ENCODE peak calls at places on chromosomes 11 and 22, in six cellular contexts. One of them, this sample, is unnamed. For H3K4me1, the result is how much of the 10 kb centered on the place peaks cover.

GRCh38 chr11:3894128-3894731 is 38.8 kb downstream of the STIM1 start:
- DNase-seq in cardiac muscle cell: no peak
- DNase-seq in endothelial cell of umbilical vein: peak
- DNase-seq in SJCRH30: no peak
- DNase-seq in CD8-positive, alpha-beta T cell: no peak
- DNase-seq in HCT116: no peak
- DNase-seq in this sample: no peak

GRCh38 chr11:127070808-127071207 is 70.2 kb upstream of the KIRREL3 start:
- DNase-seq in HCT116: no peak
- DNase-seq in cardiac muscle cell: no peak
- DNase-seq in endothelial cell of umbilical vein: no peak
- DNase-seq in SJCRH30: no peak
- DNase-seq in CD8-positive, alpha-beta T cell: no peak
- DNase-seq in this sample: no peak

GRCh38 chr11:77602385-77603105 is 12.8 kb downstream of the AQP11 start:
- DNase-seq in HCT116: no peak
- DNase-seq in CD8-positive, alpha-beta T cell: no peak
- DNase-seq in SJCRH30: no peak
- DNase-seq in endothelial cell of umbilical vein: peak
- DNase-seq in cardiac muscle cell: peak
- DNase-seq in this sample: no peak

GRCh38 chr11:126307706-126308105 is 3.8 kb downstream of the DCPS start:
- DNase-seq in SJCRH30: peak
- DNase-seq in CD8-positive, alpha-beta T cell: no peak
- DNase-seq in endothelial cell of umbilical vein: peak
- DNase-seq in cardiac muscle cell: peak
- DNase-seq in HCT116: no peak
- DNase-seq in this sample: no peak

GRCh38 chr22:46370584-46371373 is 35.3 kb downstream of the TRMU start:
- DNase-seq in CD8-positive, alpha-beta T cell: peak
- DNase-seq in cardiac muscle cell: no peak
- DNase-seq in endothelial cell of umbilical vein: no peak
- DNase-seq in HCT116: no peak
- DNase-seq in SJCRH30: no peak
- DNase-seq in this sample: no peak

GRCh38 chr11:120517390-120518315 is 6.1 kb downstream of the GRIK4 start:
- DNase-seq in endothelial cell of umbilical vein: peak
- DNase-seq in SJCRH30: peak
- DNase-seq in cardiac muscle cell: peak
- DNase-seq in HCT116: no peak
- DNase-seq in CD8-positive, alpha-beta T cell: no peak
- DNase-seq in this sample: no peak

GRCh38 chr22:29765905-29766631 is 739 bp downstream of the ZMAT5 start:
- DNase-seq in SJCRH30: no peak
- DNase-seq in cardiac muscle cell: peak
- DNase-seq in HCT116: no peak
- DNase-seq in CD8-positive, alpha-beta T cell: no peak
- DNase-seq in endothelial cell of umbilical vein: no peak
- DNase-seq in this sample: no peak

GRCh38 chr11:34869425-34869824 is 46.8 kb downstream of the APIP start:
- DNase-seq in endothelial cell of umbilical vein: no peak
- DNase-seq in SJCRH30: no peak
- DNase-seq in cardiac muscle cell: no peak
- DNase-seq in CD8-positive, alpha-beta T cell: no peak
- DNase-seq in HCT116: no peak
- DNase-seq in this sample: no peak

GRCh38 chr22:48838846-48839730 is 988.6 kb downstream of the BRD1 start:
- DNase-seq in cardiac muscle cell: no peak
- DNase-seq in endothelial cell of umbilical vein: no peak
- DNase-seq in SJCRH30: no peak
- DNase-seq in CD8-positive, alpha-beta T cell: no peak
- DNase-seq in HCT116: no peak
- DNase-seq in this sample: no peak

GRCh38 chr22:28710889-28711285 is 30.7 kb downstream of the CHEK2 start:
- DNase-seq in endothelial cell of umbilical vein: peak
- DNase-seq in SJCRH30: no peak
- DNase-seq in cardiac muscle cell: no peak
- DNase-seq in HCT116: no peak
- DNase-seq in CD8-positive, alpha-beta T cell: no peak
- DNase-seq in this sample: no peak

GRCh38 chr11:20068691-20069090 is 91.6 kb downstream of the DBX1 start:
- DNase-seq in SJCRH30: no peak
- DNase-seq in cardiac muscle cell: no peak
- DNase-seq in CD8-positive, alpha-beta T cell: no peak
- DNase-seq in HCT116: no peak
- DNase-seq in endothelial cell of umbilical vein: no peak
- DNase-seq in this sample: no peak

GRCh38 chr22:37021710-37022482 is 2.4 kb downstream of the MPST start:
- DNase-seq in CD8-positive, alpha-beta T cell: peak
- DNase-seq in cardiac muscle cell: peak
- DNase-seq in SJCRH30: peak
- DNase-seq in endothelial cell of umbilical vein: peak
- DNase-seq in HCT116: peak
- DNase-seq in this sample: peak

GRCh38 chr11:134250675-134251074 is 2.5 kb downstream of the THYN1 start:
- DNase-seq in SJCRH30: no peak
- DNase-seq in HCT116: no peak
- DNase-seq in CD8-positive, alpha-beta T cell: no peak
- DNase-seq in endothelial cell of umbilical vein: no peak
- DNase-seq in cardiac muscle cell: no peak
- DNase-seq in this sample: no peak

GRCh38 chr22:30637701-30638114 is 2.1 kb downstream of the SLC35E4 start:
- DNase-seq in HCT116: no peak
- DNase-seq in cardiac muscle cell: no peak
- DNase-seq in endothelial cell of umbilical vein: peak
- DNase-seq in SJCRH30: no peak
- DNase-seq in CD8-positive, alpha-beta T cell: no peak
- DNase-seq in this sample: no peak

GRCh38 chr11:10379022-10379421 is 74.1 kb downstream of the ADM start:
- DNase-seq in CD8-positive, alpha-beta T cell: no peak
- DNase-seq in HCT116: no peak
- DNase-seq in cardiac muscle cell: peak
- DNase-seq in SJCRH30: peak
- DNase-seq in endothelial cell of umbilical vein: peak
- DNase-seq in this sample: no peak

GRCh38 chr22:40156001-40156516 is 21.7 kb upstream of the TNRC6B start:
- DNase-seq in cardiac muscle cell: peak
- DNase-seq in SJCRH30: peak
- DNase-seq in HCT116: peak
- DNase-seq in CD8-positive, alpha-beta T cell: no peak
- DNase-seq in endothelial cell of umbilical vein: peak
- DNase-seq in this sample: no peak

GRCh38 chr11:106400949-106401545 is 323.6 kb downstream of the AASDHPPT start:
- DNase-seq in cardiac muscle cell: no peak
- DNase-seq in CD8-positive, alpha-beta T cell: no peak
- DNase-seq in SJCRH30: no peak
- DNase-seq in endothelial cell of umbilical vein: no peak
- DNase-seq in HCT116: no peak
- DNase-seq in this sample: no peak

GRCh38 chr22:36404436-36404835 is 16.7 kb upstream of the MYH9 start:
- DNase-seq in SJCRH30: no peak
- DNase-seq in endothelial cell of umbilical vein: no peak
- DNase-seq in cardiac muscle cell: no peak
- DNase-seq in HCT116: no peak
- DNase-seq in CD8-positive, alpha-beta T cell: no peak
- DNase-seq in this sample: no peak

GRCh38 chr11:22730319-22730718 is 63.9 kb downstream of the GAS2 start:
- DNase-seq in HCT116: no peak
- DNase-seq in cardiac muscle cell: peak
- DNase-seq in SJCRH30: peak
- DNase-seq in endothelial cell of umbilical vein: peak
- DNase-seq in CD8-positive, alpha-beta T cell: no peak
- DNase-seq in this sample: no peak

GRCh38 chr22:30240541-30241417 is 5.8 kb downstream of the LIF start:
- DNase-seq in SJCRH30: no peak
- DNase-seq in endothelial cell of umbilical vein: no peak
- DNase-seq in HCT116: no peak
- DNase-seq in cardiac muscle cell: no peak
- DNase-seq in CD8-positive, alpha-beta T cell: no peak
- DNase-seq in this sample: no peak

GRCh38 chr11:131370090-131370751 is at the start of gene NTM:
- DNase-seq in cardiac muscle cell: peak
- DNase-seq in endothelial cell of umbilical vein: no peak
- DNase-seq in HCT116: no peak
- DNase-seq in CD8-positive, alpha-beta T cell: no peak
- DNase-seq in SJCRH30: no peak
- DNase-seq in this sample: peak

GRCh38 chr22:29263791-29264216 is 4.0 kb downstream of the RHBDD3 start:
- DNase-seq in SJCRH30: no peak
- DNase-seq in endothelial cell of umbilical vein: no peak
- DNase-seq in CD8-positive, alpha-beta T cell: no peak
- DNase-seq in cardiac muscle cell: no peak
- DNase-seq in HCT116: no peak
- DNase-seq in this sample: no peak

GRCh38 chr11:74311352-74311926 is at the start of gene P4HA3:
- DNase-seq in endothelial cell of umbilical vein: peak
- DNase-seq in HCT116: peak
- DNase-seq in SJCRH30: no peak
- DNase-seq in CD8-positive, alpha-beta T cell: peak
- DNase-seq in cardiac muscle cell: peak
- DNase-seq in this sample: peak

GRCh38 chr22:45211848-45212247 is 28.8 kb downstream of the KIAA0930 start:
- DNase-seq in HCT116: no peak
- DNase-seq in SJCRH30: no peak
- DNase-seq in CD8-positive, alpha-beta T cell: no peak
- DNase-seq in cardiac muscle cell: no peak
- DNase-seq in endothelial cell of umbilical vein: no peak
- DNase-seq in this sample: no peak

GRCh38 chr11:111410951-111411350 is 31.9 kb upstream of the POU2AF1 start:
- DNase-seq in SJCRH30: no peak
- DNase-seq in HCT116: no peak
- DNase-seq in endothelial cell of umbilical vein: no peak
- DNase-seq in cardiac muscle cell: no peak
- DNase-seq in CD8-positive, alpha-beta T cell: no peak
- DNase-seq in this sample: no peak
- H3K4me1 ChIP-seq in SJCRH30: under half
- H3K4me1 ChIP-seq in HCT116: under half
- H3K4me1 ChIP-seq in endothelial cell of umbilical vein: under half
- H3K4me1 ChIP-seq in cardiac muscle cell: under half
- H3K4me1 ChIP-seq in CD8-positive, alpha-beta T cell: under half
- H3K4me1 ChIP-seq in this sample: under half

DNA sequence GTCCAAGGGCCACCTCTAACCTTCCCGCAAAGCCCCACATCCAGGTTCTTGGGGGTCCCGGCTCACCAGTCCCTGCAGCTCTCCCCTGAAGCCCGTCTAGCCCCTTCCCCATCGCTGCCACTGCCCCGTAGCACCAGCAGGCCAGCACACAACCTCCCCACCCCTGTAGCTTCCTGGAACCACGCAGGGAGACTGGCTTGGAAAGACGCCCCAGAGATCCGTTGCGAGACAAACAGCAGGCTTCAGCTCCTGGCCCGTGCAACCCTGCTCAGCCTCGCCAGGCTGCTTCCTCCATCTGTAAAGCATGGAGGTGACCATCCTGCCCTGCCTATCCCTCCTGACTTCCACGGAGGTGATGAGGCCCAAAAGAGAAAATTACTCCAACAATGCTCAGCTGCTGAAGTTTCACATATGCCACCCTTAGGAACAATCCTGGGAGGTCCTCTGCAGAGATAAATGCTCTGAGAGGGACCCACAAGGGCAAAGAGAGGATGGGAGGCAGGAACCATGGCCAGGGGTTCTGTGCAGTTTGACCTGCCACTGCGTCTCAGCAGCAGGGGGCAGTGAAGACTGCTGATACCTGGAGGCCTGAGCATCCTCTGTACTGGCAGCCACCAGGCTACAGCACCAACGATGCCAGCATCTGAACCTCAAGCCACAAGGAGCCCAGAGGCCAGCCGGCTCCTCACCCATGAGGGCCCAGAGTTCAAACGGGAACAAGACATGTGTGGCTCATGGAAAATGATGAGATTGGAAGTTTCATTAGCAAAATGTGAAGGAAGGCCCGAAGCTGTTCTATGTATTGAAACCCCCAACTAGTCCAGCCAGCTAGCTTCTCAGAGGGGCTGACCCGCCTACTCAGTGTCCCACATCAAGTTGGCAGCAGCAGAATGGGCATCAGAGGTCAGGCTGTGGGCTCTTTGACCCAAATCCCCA is 16.1 kb downstream of the DGCR2 start:
- DNase-seq in HCT116: no peak
- DNase-seq in cardiac muscle cell: no peak
- DNase-seq in SJCRH30: no peak
- DNase-seq in endothelial cell of umbilical vein: no peak
- DNase-seq in CD8-positive, alpha-beta T cell: peak
- DNase-seq in this sample: no peak
- H3K4me1 ChIP-seq in HCT116: under half
- H3K4me1 ChIP-seq in cardiac muscle cell: under half
- H3K4me1 ChIP-seq in SJCRH30: under half
- H3K4me1 ChIP-seq in endothelial cell of umbilical vein: under half
- H3K4me1 ChIP-seq in CD8-positive, alpha-beta T cell: half or more
- H3K4me1 ChIP-seq in this sample: under half

DNA sequence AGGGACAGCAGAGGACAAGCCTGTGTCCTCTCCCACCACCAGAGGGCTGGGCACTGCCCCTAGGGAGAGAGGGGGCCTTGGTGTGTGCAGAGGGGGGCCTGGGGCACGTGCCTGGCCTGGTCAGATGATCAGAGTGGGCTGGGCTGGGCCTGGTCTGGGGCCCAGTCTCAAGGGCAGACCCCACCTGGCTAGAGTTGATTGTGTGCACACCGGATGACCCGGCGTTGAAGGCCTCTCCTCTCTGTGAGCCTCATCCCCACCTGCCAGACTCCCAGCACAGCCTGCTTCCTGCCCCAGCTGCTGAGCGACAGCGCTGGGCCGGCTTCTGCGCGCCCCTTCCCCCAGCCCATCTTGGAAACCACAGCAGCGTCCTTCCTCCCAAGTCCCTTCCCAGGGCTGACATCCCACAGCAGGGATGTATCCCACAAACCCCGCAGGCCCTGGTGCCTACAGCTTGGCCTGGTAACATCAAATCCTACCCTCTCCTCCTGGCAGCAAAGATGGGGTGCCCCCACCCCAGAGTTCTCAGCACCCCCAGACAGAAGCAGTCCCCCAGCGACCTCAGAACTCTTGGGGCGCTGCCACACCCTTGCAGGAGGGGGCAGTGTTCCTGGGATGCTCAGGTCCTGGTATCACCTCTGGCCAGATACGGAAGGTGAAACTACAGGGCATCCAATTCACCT is 11.1 kb upstream of the TSSC4 start:
- DNase-seq in SJCRH30: no peak
- DNase-seq in cardiac muscle cell: no peak
- DNase-seq in endothelial cell of umbilical vein: no peak
- DNase-seq in CD8-positive, alpha-beta T cell: no peak
- DNase-seq in HCT116: no peak
- DNase-seq in this sample: no peak
- H3K4me1 ChIP-seq in SJCRH30: under half
- H3K4me1 ChIP-seq in cardiac muscle cell: under half
- H3K4me1 ChIP-seq in endothelial cell of umbilical vein: under half
- H3K4me1 ChIP-seq in CD8-positive, alpha-beta T cell: under half
- H3K4me1 ChIP-seq in HCT116: under half
- H3K4me1 ChIP-seq in this sample: under half

DNA sequence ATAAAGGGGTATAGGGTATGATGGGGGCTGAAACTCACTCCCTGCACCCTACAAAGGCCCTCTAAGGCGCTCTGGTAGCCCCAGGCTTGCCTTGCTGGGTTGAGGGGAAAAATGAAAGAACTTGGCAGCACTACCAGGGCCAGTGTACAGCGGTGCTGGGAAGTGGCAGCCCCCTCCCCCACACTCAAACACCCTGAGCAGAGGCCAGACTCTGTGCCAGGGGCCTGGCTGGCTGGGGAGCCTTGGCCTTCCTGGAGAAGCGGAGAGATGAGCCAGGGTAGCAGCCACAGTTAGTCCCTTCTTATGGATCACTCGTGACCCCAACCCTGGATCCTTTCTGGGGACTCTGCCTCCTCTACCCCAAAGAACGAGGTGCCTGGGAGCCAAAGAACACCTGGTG is 2.7 kb downstream of the TMEM134 start:
- DNase-seq in SJCRH30: no peak
- DNase-seq in HCT116: no peak
- DNase-seq in cardiac muscle cell: no peak
- DNase-seq in CD8-positive, alpha-beta T cell: no peak
- DNase-seq in endothelial cell of umbilical vein: no peak
- DNase-seq in this sample: no peak
- H3K4me1 ChIP-seq in SJCRH30: under half
- H3K4me1 ChIP-seq in HCT116: under half
- H3K4me1 ChIP-seq in cardiac muscle cell: under half
- H3K4me1 ChIP-seq in CD8-positive, alpha-beta T cell: under half
- H3K4me1 ChIP-seq in endothelial cell of umbilical vein: under half
- H3K4me1 ChIP-seq in this sample: under half

This sample was measured in tibial nerve.